ENCODE peak calls at places on chromosomes 11 and 22, in nine cellular contexts. One of them, this sample, is unnamed.
A peak's percentile ranks its signal among the peaks of the same experiment; 100 is the strongest.

GRCh38 chr11:73072935-73073481 is 69.1 kb downstream of the FCHSD2 start:
- DNase-seq in uterus: no peak
- DNase-seq in Peyer's patch: no peak
- DNase-seq in stomach: no peak
- DNase-seq in fibroblast of pulmonary artery: peak; percentile 51
- DNase-seq in heart left ventricle: no peak
- DNase-seq in cardiac muscle cell: peak; percentile 11
- DNase-seq in fibroblast of lung: peak; percentile 15
- DNase-seq in Caco-2: no peak
- DNase-seq in this sample: no peak

GRCh38 chr11:62610814-62611704 is 1.5 kb downstream of the EML3 start:
- DNase-seq in uterus: no peak
- DNase-seq in Peyer's patch: no peak
- DNase-seq in stomach: no peak
- DNase-seq in fibroblast of pulmonary artery: no peak
- DNase-seq in heart left ventricle: no peak
- DNase-seq in cardiac muscle cell: no peak
- DNase-seq in fibroblast of lung: no peak
- DNase-seq in Caco-2: no peak
- DNase-seq in this sample: no peak

GRCh38 chr22:29257751-29258181 is 10.0 kb downstream of the RHBDD3 start:
- DNase-seq in uterus: no peak
- DNase-seq in Peyer's patch: peak; percentile 9
- DNase-seq in stomach: no peak
- DNase-seq in fibroblast of pulmonary artery: no peak
- DNase-seq in heart left ventricle: no peak
- DNase-seq in cardiac muscle cell: no peak
- DNase-seq in fibroblast of lung: no peak
- DNase-seq in Caco-2: no peak
- DNase-seq in this sample: no peak

GRCh38 chr11:44260081-44260480 is 49.9 kb downstream of the ALX4 start:
- DNase-seq in uterus: no peak
- DNase-seq in Peyer's patch: no peak
- DNase-seq in stomach: no peak
- DNase-seq in fibroblast of pulmonary artery: no peak
- DNase-seq in heart left ventricle: no peak
- DNase-seq in cardiac muscle cell: no peak
- DNase-seq in fibroblast of lung: no peak
- DNase-seq in Caco-2: no peak
- DNase-seq in this sample: no peak

GRCh38 chr11:93822359-93822758 is 28.1 kb downstream of the VSTM5 start:
- DNase-seq in uterus: no peak
- DNase-seq in Peyer's patch: no peak
- DNase-seq in stomach: no peak
- DNase-seq in fibroblast of pulmonary artery: no peak
- DNase-seq in heart left ventricle: no peak
- DNase-seq in cardiac muscle cell: no peak
- DNase-seq in fibroblast of lung: no peak
- DNase-seq in Caco-2: no peak
- DNase-seq in this sample: no peak

GRCh38 chr11:35116762-35117588 is 22.0 kb upstream of the CD44 start:
- DNase-seq in uterus: peak; percentile 64
- DNase-seq in Peyer's patch: no peak
- DNase-seq in stomach: no peak
- DNase-seq in fibroblast of pulmonary artery: peak; percentile 53
- DNase-seq in heart left ventricle: no peak
- DNase-seq in cardiac muscle cell: no peak
- DNase-seq in fibroblast of lung: no peak
- DNase-seq in Caco-2: no peak
- DNase-seq in this sample: no peak

GRCh38 chr11:76752321-76753175 is 30.6 kb upstream of the TSKU start:
- DNase-seq in uterus: peak; percentile 91
- DNase-seq in Peyer's patch: no peak
- DNase-seq in stomach: peak; percentile 71
- DNase-seq in fibroblast of pulmonary artery: peak; percentile 86
- DNase-seq in heart left ventricle: peak; percentile 83
- DNase-seq in cardiac muscle cell: no peak
- DNase-seq in fibroblast of lung: peak; percentile 92
- DNase-seq in Caco-2: peak; percentile 36
- DNase-seq in this sample: peak; percentile 87

GRCh38 chr11:27524155-27524554 is 17.6 kb upstream of the LIN7C start:
- DNase-seq in uterus: no peak
- DNase-seq in Peyer's patch: no peak
- DNase-seq in stomach: no peak
- DNase-seq in fibroblast of pulmonary artery: peak; percentile 40
- DNase-seq in heart left ventricle: no peak
- DNase-seq in cardiac muscle cell: peak; percentile 42
- DNase-seq in fibroblast of lung: peak; percentile 63
- DNase-seq in Caco-2: peak; percentile 43
- DNase-seq in this sample: peak; percentile 42

GRCh38 chr11:103967985-103968384 is 68.5 kb upstream of the DDI1 start:
- DNase-seq in uterus: no peak
- DNase-seq in Peyer's patch: no peak
- DNase-seq in stomach: no peak
- DNase-seq in fibroblast of pulmonary artery: no peak
- DNase-seq in heart left ventricle: no peak
- DNase-seq in cardiac muscle cell: no peak
- DNase-seq in fibroblast of lung: no peak
- DNase-seq in Caco-2: no peak
- DNase-seq in this sample: no peak

GRCh38 chr11:103968685-103969084 is 67.8 kb upstream of the DDI1 start:
- DNase-seq in uterus: no peak
- DNase-seq in Peyer's patch: no peak
- DNase-seq in stomach: no peak
- DNase-seq in fibroblast of pulmonary artery: no peak
- DNase-seq in heart left ventricle: no peak
- DNase-seq in cardiac muscle cell: no peak
- DNase-seq in fibroblast of lung: peak; percentile 62
- DNase-seq in Caco-2: no peak
- DNase-seq in this sample: peak; percentile 64

GRCh38 chr11:103959279-103959930 is 77.0 kb upstream of the DDI1 start:
- DNase-seq in uterus: no peak
- DNase-seq in Peyer's patch: no peak
- DNase-seq in stomach: no peak
- DNase-seq in fibroblast of pulmonary artery: peak; percentile 36
- DNase-seq in heart left ventricle: no peak
- DNase-seq in cardiac muscle cell: no peak
- DNase-seq in fibroblast of lung: peak; percentile 82
- DNase-seq in Caco-2: no peak
- DNase-seq in this sample: peak; percentile 73

GRCh38 chr11:103961010-103961409 is 75.4 kb upstream of the DDI1 start:
- DNase-seq in uterus: no peak
- DNase-seq in Peyer's patch: no peak
- DNase-seq in stomach: no peak
- DNase-seq in fibroblast of pulmonary artery: peak; percentile 32
- DNase-seq in heart left ventricle: no peak
- DNase-seq in cardiac muscle cell: no peak
- DNase-seq in fibroblast of lung: peak; percentile 73
- DNase-seq in Caco-2: no peak
- DNase-seq in this sample: peak; percentile 60

GRCh38 chr11:103964390-103964789 is 72.0 kb upstream of the DDI1 start:
- DNase-seq in uterus: no peak
- DNase-seq in Peyer's patch: no peak
- DNase-seq in stomach: no peak
- DNase-seq in fibroblast of pulmonary artery: no peak
- DNase-seq in heart left ventricle: no peak
- DNase-seq in cardiac muscle cell: no peak
- DNase-seq in fibroblast of lung: no peak
- DNase-seq in Caco-2: no peak
- DNase-seq in this sample: no peak
- TF ChIP-seq CTCF in uterus: no peak
- TF ChIP-seq CTCF in Peyer's patch: no peak
- TF ChIP-seq CTCF in stomach: no peak
- TF ChIP-seq CTCF in fibroblast of pulmonary artery: peak; percentile 1
- TF ChIP-seq CTCF in heart left ventricle: no peak
- TF ChIP-seq CTCF in cardiac muscle cell: no peak
- TF ChIP-seq CTCF in fibroblast of lung: no peak
- TF ChIP-seq CTCF in Caco-2: no peak
- TF ChIP-seq CTCF in this sample: no peak

GRCh38 chr11:12388939-12389670 is 11.7 kb downstream of the PARVA start:
- DNase-seq in uterus: no peak
- DNase-seq in Peyer's patch: no peak
- DNase-seq in stomach: no peak
- DNase-seq in fibroblast of pulmonary artery: no peak
- DNase-seq in heart left ventricle: no peak
- DNase-seq in cardiac muscle cell: no peak
- DNase-seq in fibroblast of lung: no peak
- DNase-seq in Caco-2: no peak
- DNase-seq in this sample: no peak

GRCh38 chr11:12386309-12386708 is 8.9 kb downstream of the PARVA start:
- DNase-seq in uterus: no peak
- DNase-seq in Peyer's patch: no peak
- DNase-seq in stomach: no peak
- DNase-seq in fibroblast of pulmonary artery: no peak
- DNase-seq in heart left ventricle: no peak
- DNase-seq in cardiac muscle cell: no peak
- DNase-seq in fibroblast of lung: no peak
- DNase-seq in Caco-2: no peak
- DNase-seq in this sample: no peak

GRCh38 chr11:12389676-12390075 is 12.3 kb downstream of the PARVA start:
- DNase-seq in uterus: no peak
- DNase-seq in Peyer's patch: no peak
- DNase-seq in stomach: no peak
- DNase-seq in fibroblast of pulmonary artery: no peak
- DNase-seq in heart left ventricle: no peak
- DNase-seq in cardiac muscle cell: no peak
- DNase-seq in fibroblast of lung: no peak
- DNase-seq in Caco-2: no peak
- DNase-seq in this sample: no peak

GRCh38 chr11:12388171-12388570 is 10.8 kb downstream of the PARVA start:
- DNase-seq in uterus: no peak
- DNase-seq in Peyer's patch: no peak
- DNase-seq in stomach: no peak
- DNase-seq in fibroblast of pulmonary artery: no peak
- DNase-seq in heart left ventricle: no peak
- DNase-seq in cardiac muscle cell: no peak
- DNase-seq in fibroblast of lung: no peak
- DNase-seq in Caco-2: no peak
- DNase-seq in this sample: no peak

DNA sequence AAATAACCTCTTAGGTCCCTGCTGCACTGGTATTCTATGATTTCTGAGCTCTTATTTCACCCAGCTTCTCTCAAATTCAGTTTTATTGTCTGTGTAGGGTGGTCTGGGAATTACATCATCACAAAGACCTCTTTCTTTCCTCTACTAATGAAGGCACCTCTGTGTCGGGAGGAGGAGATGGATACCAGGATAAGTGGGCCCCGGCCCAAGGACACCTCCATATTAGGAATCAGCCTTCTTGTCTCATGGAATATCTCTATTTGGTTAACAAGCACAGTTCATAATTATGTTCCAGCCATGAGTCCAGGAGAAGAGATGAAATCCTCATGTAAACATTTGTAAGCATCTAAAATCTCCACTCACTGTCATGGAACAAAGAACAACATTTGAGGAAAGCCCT is 9.4 kb downstream of the PARVA start:
- DNase-seq in uterus: no peak
- DNase-seq in Peyer's patch: no peak
- DNase-seq in stomach: no peak
- DNase-seq in fibroblast of pulmonary artery: no peak
- DNase-seq in heart left ventricle: no peak
- DNase-seq in cardiac muscle cell: no peak
- DNase-seq in fibroblast of lung: no peak
- DNase-seq in Caco-2: no peak
- DNase-seq in this sample: no peak
- H3K4me3 ChIP-seq in uterus: no peak overlapping the region
- H3K4me3 ChIP-seq in Peyer's patch: no peak overlapping the region
- H3K4me3 ChIP-seq in stomach: no peak overlapping the region
- H3K4me3 ChIP-seq in fibroblast of pulmonary artery: no peak overlapping the region
- H3K4me3 ChIP-seq in heart left ventricle: no peak overlapping the region
- H3K4me3 ChIP-seq in cardiac muscle cell: no peak overlapping the region
- H3K4me3 ChIP-seq in fibroblast of lung: no peak overlapping the region
- H3K4me3 ChIP-seq in Caco-2: no peak overlapping the region
- H3K4me3 ChIP-seq in this sample: no peak overlapping the region

DNA sequence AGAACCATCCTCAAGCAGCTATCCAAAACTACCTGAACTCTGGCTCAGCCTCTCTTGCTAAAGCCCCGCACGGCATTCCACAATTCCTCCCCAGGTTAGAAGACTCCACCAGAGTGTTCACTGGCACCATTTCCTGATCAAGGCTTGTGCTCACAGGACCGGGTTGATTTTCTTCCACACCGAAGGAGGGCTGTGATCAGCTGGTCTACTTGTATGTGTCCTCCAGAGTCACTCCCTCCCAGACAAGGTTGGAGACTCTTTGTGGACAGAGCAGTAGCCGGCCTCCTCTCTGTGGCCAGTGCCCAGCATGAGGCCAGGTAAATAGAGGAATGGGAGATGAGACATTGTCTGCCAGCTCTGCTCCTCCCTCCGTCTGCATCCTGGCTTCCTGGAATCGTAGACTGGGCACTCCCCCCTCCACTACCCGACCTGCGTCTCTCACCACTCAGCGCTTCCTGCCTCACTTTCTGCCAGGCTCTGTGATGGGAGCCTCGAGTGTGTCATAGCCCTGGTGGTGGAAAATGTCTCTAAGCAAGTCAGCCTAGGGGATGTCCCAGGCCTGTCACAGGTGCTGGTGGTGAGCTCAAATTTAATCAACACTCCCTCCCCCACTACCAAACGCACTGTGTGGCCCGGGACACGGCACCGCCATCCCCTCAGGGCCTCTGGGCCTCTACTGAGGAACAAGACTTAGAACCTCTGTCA is 12.5 kb upstream of the TMPRSS6 start:
- DNase-seq in uterus: no peak
- DNase-seq in Peyer's patch: peak; percentile 88
- DNase-seq in stomach: peak; percentile 32
- DNase-seq in fibroblast of pulmonary artery: peak; percentile 38
- DNase-seq in heart left ventricle: no peak
- DNase-seq in cardiac muscle cell: no peak
- DNase-seq in fibroblast of lung: peak; percentile 50
- DNase-seq in Caco-2: no peak
- DNase-seq in this sample: peak; percentile 28
- TF ChIP-seq CTCF in uterus: no peak
- TF ChIP-seq CTCF in Peyer's patch: no peak
- TF ChIP-seq CTCF in stomach: no peak
- TF ChIP-seq CTCF in fibroblast of pulmonary artery: no peak
- TF ChIP-seq CTCF in heart left ventricle: no peak
- TF ChIP-seq CTCF in cardiac muscle cell: no peak
- TF ChIP-seq CTCF in fibroblast of lung: no peak
- TF ChIP-seq CTCF in Caco-2: no peak
- TF ChIP-seq CTCF in this sample: no peak

DNA sequence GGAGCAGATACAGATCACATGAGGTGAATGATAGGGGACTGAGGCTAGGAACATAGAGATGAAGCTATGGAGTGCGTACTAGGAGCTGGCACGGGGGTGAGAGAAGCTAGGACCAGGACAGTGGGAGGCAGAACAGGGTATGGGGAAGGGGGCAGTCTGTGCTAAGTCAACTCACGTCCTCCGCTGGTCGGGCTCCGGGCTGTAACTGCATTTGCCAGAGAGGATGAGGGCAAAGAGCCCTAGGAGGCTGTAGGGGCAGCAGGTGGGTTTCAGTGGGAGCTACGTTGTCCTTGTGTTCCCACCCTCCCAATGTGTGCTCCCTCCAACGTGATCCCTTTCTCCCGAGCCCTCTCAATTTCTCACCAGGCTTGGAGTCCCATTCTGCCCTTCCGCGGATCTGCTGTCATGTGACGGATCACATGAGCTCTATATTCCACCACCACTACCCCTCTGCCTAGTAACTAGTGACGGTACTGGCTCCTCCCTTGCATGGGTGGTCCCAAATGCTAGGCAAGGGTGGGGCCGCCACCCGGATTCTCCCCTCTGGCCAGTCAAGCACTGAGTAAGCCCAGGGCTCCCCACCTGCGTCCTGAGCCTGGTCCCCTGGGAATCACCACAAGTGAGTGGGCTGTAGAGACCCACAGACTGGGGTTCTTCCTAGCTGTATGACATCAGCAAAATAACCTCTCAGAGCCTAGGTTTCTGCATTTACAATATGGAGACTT is at the start of gene TPP1:
- DNase-seq in uterus: peak; percentile 92
- DNase-seq in Peyer's patch: peak; percentile 97
- DNase-seq in stomach: peak; percentile 94
- DNase-seq in fibroblast of pulmonary artery: peak; percentile 97
- DNase-seq in heart left ventricle: peak; percentile 93
- DNase-seq in cardiac muscle cell: peak; percentile 94
- DNase-seq in fibroblast of lung: peak; percentile 89
- DNase-seq in Caco-2: peak; percentile 93
- DNase-seq in this sample: peak; percentile 83
- H3K4me3 ChIP-seq in uterus: peak within 1 kb of the TSS; percentile 57
- H3K4me3 ChIP-seq in Peyer's patch: peak within 1 kb of the TSS; percentile 76
- H3K4me3 ChIP-seq in stomach: peak within 1 kb of the TSS; percentile 76
- H3K4me3 ChIP-seq in fibroblast of pulmonary artery: peak within 1 kb of the TSS; percentile 85
- H3K4me3 ChIP-seq in heart left ventricle: peak within 1 kb of the TSS; percentile 67
- H3K4me3 ChIP-seq in cardiac muscle cell: peak within 1 kb of the TSS; percentile 63
- H3K4me3 ChIP-seq in fibroblast of lung: peak within 1 kb of the TSS; percentile 98
- H3K4me3 ChIP-seq in Caco-2: peak within 1 kb of the TSS; percentile 82
- H3K4me3 ChIP-seq in this sample: peak within 1 kb of the TSS; percentile 85